ENCODE peak calls at places on chromosomes 1 and 21, in six cellular contexts. One of them, this sample, is unnamed.
A peak's percentile ranks its signal among the peaks of the same experiment; 100 is the strongest.

GRCh38 chr1:92965003-92965402 is 3.7 kb upstream of the DIPK1A start:
- DNase-seq in lower leg skin: no peak
- DNase-seq in breast epithelium: no peak
- DNase-seq in body of pancreas: no peak
- DNase-seq in transverse colon: no peak
- DNase-seq in A549: no peak
- DNase-seq in this sample: no peak

GRCh38 chr1:9371391-9371935 is 78.8 kb downstream of the SPSB1 start:
- DNase-seq in lower leg skin: no peak
- DNase-seq in breast epithelium: peak; percentile 34
- DNase-seq in body of pancreas: no peak
- DNase-seq in transverse colon: peak; percentile 54
- DNase-seq in A549: no peak
- DNase-seq in this sample: no peak

GRCh38 chr1:218380125-218380977 is 35.2 kb downstream of the TGFB2 start:
- DNase-seq in lower leg skin: peak; percentile 24
- DNase-seq in breast epithelium: peak; percentile 74
- DNase-seq in body of pancreas: peak; percentile 44
- DNase-seq in transverse colon: no peak
- DNase-seq in A549: peak; percentile 96
- DNase-seq in this sample: peak; percentile 61

GRCh38 chr1:94679336-94680007 is 137.9 kb upstream of the F3 start:
- DNase-seq in lower leg skin: peak; percentile 75
- DNase-seq in breast epithelium: no peak
- DNase-seq in body of pancreas: no peak
- DNase-seq in transverse colon: no peak
- DNase-seq in A549: no peak
- DNase-seq in this sample: no peak

GRCh38 chr1:87853576-87854351 is 525.1 kb downstream of the LMO4 start:
- DNase-seq in lower leg skin: no peak
- DNase-seq in breast epithelium: no peak
- DNase-seq in body of pancreas: no peak
- DNase-seq in transverse colon: no peak
- DNase-seq in A549: no peak
- DNase-seq in this sample: no peak

GRCh38 chr1:118461154-118461553 is 276.1 kb upstream of the SPAG17 start:
- DNase-seq in lower leg skin: no peak
- DNase-seq in breast epithelium: no peak
- DNase-seq in body of pancreas: no peak
- DNase-seq in transverse colon: no peak
- DNase-seq in A549: no peak
- DNase-seq in this sample: no peak

GRCh38 chr1:198883184-198883583 is 244.3 kb downstream of the PTPRC start:
- DNase-seq in lower leg skin: no peak
- DNase-seq in breast epithelium: no peak
- DNase-seq in body of pancreas: no peak
- DNase-seq in transverse colon: no peak
- DNase-seq in A549: no peak
- DNase-seq in this sample: no peak

GRCh38 chr1:98399219-98399618 is 262.3 kb upstream of the SNX7 start:
- DNase-seq in lower leg skin: no peak
- DNase-seq in breast epithelium: no peak
- DNase-seq in body of pancreas: no peak
- DNase-seq in transverse colon: no peak
- DNase-seq in A549: no peak
- DNase-seq in this sample: no peak

GRCh38 chr1:165686121-165686970 is 12.0 kb downstream of the ALDH9A1 start:
- DNase-seq in lower leg skin: no peak
- DNase-seq in breast epithelium: no peak
- DNase-seq in body of pancreas: no peak
- DNase-seq in transverse colon: no peak
- DNase-seq in A549: no peak
- DNase-seq in this sample: no peak

GRCh38 chr21:46092811-46093667 is 4.9 kb upstream of the COL6A2 start:
- DNase-seq in lower leg skin: no peak
- DNase-seq in breast epithelium: peak; percentile 15
- DNase-seq in body of pancreas: no peak
- DNase-seq in transverse colon: no peak
- DNase-seq in A549: no peak
- DNase-seq in this sample: peak; percentile 50

GRCh38 chr1:180786633-180787032 is 126.1 kb upstream of the KIAA1614 start:
- DNase-seq in lower leg skin: no peak
- DNase-seq in breast epithelium: no peak
- DNase-seq in body of pancreas: no peak
- DNase-seq in transverse colon: no peak
- DNase-seq in A549: no peak
- DNase-seq in this sample: no peak

GRCh38 chr1:19643602-19644419 is at the start of gene NBL1:
- DNase-seq in lower leg skin: no peak
- DNase-seq in breast epithelium: no peak
- DNase-seq in body of pancreas: peak; percentile 41
- DNase-seq in transverse colon: peak; percentile 84
- DNase-seq in A549: peak; percentile 43
- DNase-seq in this sample: peak; percentile 95
- TF ChIP-seq POLR2A in lower leg skin: no peak
- TF ChIP-seq POLR2A in breast epithelium: no peak
- TF ChIP-seq POLR2A in body of pancreas: no peak
- TF ChIP-seq POLR2A in transverse colon: peak; percentile 25
- TF ChIP-seq POLR2A in A549: no peak
- TF ChIP-seq POLR2A in this sample: no peak

DNA sequence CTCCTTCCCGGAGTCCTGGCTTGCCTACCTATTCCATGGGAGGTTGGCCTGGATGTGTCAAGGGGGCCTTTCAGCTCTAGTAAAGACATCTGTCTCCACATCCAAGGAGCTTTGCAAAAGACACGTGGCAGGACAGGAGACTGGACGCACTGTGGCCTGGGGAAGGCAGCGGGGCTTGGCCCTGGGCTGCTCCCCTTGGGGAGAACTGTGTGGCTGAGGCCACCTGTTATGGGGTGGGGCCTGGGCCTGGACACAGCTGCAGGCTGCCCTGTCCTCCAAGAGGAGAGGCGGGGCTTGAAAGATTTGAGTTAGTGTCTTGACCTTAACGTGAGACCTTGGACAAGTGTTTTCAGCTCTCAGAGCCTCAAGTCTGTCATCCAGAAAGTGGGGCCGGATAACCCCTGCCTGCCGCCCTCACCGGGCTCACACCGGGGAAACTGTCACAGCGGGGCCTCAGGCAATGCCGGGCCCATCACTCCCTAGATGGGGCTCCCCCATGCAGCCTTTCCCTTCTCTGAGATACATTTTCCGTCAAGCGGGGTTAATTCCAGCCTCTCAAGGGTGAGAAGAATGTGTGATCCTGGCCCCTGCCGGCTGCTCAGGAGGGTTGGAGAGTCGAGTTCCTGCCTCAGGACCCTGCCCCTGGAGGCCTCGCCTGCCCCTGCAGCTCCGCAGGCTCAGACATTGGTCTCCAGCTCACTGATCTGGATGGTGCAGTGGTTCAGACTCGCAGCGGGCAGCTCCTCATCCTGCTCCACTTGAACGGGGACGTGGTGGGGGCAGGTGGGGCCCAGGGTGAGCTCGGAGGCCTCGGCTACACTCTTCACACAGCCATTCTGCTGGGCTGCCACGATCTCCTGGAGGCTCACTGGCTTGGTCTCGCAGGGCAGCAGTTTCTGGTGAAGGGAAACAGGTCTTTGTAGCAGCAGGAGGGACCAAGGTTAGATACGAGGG is 25.6 kb downstream of the PODN start:
- DNase-seq in lower leg skin: no peak
- DNase-seq in breast epithelium: no peak
- DNase-seq in body of pancreas: no peak
- DNase-seq in transverse colon: no peak
- DNase-seq in A549: no peak
- DNase-seq in this sample: peak; percentile 66
- TF ChIP-seq CTCF in lower leg skin: no peak
- TF ChIP-seq CTCF in breast epithelium: no peak
- TF ChIP-seq CTCF in body of pancreas: no peak
- TF ChIP-seq CTCF in transverse colon: no peak
- TF ChIP-seq CTCF in A549: no peak
- TF ChIP-seq CTCF in this sample: no peak

GRCh38 chr1:15949453-15950245 is 26.3 kb downstream of the ZBTB17 start:
- DNase-seq in lower leg skin: peak; percentile 92
- DNase-seq in breast epithelium: peak; percentile 94
- DNase-seq in body of pancreas: peak; percentile 89
- DNase-seq in transverse colon: peak; percentile 88
- DNase-seq in A549: peak; percentile 72
- DNase-seq in this sample: peak; percentile 98
- TF ChIP-seq POLR2A in lower leg skin: no peak
- TF ChIP-seq POLR2A in breast epithelium: no peak
- TF ChIP-seq POLR2A in body of pancreas: peak; percentile 40
- TF ChIP-seq POLR2A in transverse colon: no peak
- TF ChIP-seq POLR2A in A549: no peak
- TF ChIP-seq POLR2A in this sample: peak; percentile 38

GRCh38 chr1:26045712-26046312 is at the start of gene SLC30A2:
- DNase-seq in lower leg skin: no peak
- DNase-seq in breast epithelium: no peak
- DNase-seq in body of pancreas: peak; percentile 66
- DNase-seq in transverse colon: no peak
- DNase-seq in A549: no peak
- DNase-seq in this sample: no peak
- TF ChIP-seq CTCF in lower leg skin: no peak
- TF ChIP-seq CTCF in breast epithelium: no peak
- TF ChIP-seq CTCF in body of pancreas: no peak
- TF ChIP-seq CTCF in transverse colon: no peak
- TF ChIP-seq CTCF in A549: no peak
- TF ChIP-seq CTCF in this sample: no peak

GRCh38 chr21:14758849-14759248 is 212.7 kb upstream of the SAMSN1 start:
- DNase-seq in lower leg skin: no peak
- DNase-seq in breast epithelium: no peak
- DNase-seq in body of pancreas: no peak
- DNase-seq in transverse colon: no peak
- DNase-seq in A549: no peak
- DNase-seq in this sample: no peak
- TF ChIP-seq POLR2A in lower leg skin: no peak
- TF ChIP-seq POLR2A in breast epithelium: no peak
- TF ChIP-seq POLR2A in body of pancreas: no peak
- TF ChIP-seq POLR2A in transverse colon: no peak
- TF ChIP-seq POLR2A in A549: no peak
- TF ChIP-seq POLR2A in this sample: no peak

DNA sequence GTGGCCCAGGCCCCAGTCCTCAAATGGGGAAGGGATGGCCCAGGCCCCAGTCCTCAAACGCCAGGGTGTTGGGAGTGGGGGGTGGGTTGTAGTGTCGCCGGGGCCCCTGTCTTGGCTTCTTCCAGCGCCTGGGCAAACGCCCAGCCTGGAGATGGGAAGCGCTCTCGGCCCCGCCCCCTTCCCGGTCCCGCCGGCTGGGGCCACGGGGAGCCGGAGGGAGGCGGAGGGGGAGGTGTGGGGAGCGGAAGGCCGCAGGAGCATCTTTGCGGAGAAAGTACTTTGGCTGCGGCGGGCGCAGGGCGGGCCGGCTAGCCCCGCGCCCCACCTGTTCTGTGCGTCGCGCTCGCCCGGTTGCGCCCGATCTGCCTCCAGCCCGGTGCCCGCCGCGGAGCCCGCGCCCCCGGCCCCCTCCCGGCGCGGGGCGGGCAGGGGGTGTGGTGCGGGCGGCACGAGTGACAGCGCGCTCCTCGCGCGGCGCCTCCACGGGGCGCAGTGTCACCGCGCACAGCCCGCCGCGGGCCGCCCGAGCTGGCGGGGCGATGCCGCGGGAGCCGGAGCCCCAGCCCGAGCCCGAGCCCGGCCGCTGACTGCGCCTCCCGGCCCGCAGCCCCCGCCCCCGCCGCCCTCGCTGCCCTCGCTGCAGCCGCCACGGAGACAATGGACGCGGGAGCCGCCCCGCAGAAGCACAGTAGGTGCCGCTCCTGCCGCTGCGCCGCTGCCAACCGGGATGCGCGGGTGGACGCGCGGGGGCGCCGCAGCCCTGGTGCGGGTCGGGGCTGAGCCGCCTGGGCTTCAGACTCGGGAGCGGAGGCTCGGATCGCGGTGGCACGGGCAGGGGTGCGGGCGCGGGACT is 31.1 kb upstream of the PEX10 start:
- DNase-seq in lower leg skin: no peak
- DNase-seq in breast epithelium: no peak
- DNase-seq in body of pancreas: no peak
- DNase-seq in transverse colon: no peak
- DNase-seq in A549: no peak
- DNase-seq in this sample: no peak
- TF ChIP-seq CTCF in lower leg skin: no peak
- TF ChIP-seq CTCF in breast epithelium: no peak
- TF ChIP-seq CTCF in body of pancreas: no peak
- TF ChIP-seq CTCF in transverse colon: no peak
- TF ChIP-seq CTCF in A549: peak; percentile 44
- TF ChIP-seq CTCF in this sample: peak; percentile 8

This sample was measured in upper lobe of left lung.